ENCODE peak calls at places on chromosome 18, in nine cellular contexts. T is retinal pigment epithelial cell, Y is HCT116, P is lower lobe of right lung, A is neural crest cell, V is fibroblast of lung, N is cardiac fibroblast, W is breast epithelium, Z is AG09309. U is an unnamed sample.

GRCh38 chr18:23618862-23619387 is 32.6 kb upstream of the NPC1 start:
- DNase-seq in T (no peak), Y (no peak), P (peak), A (peak), V (no peak), N (no peak), W (no peak), Z (no peak), U (no peak)

GRCh38 chr18:32769242-32770180 is 3.3 kb downstream of the KLHL14 start:
- DNase-seq in T (no peak), Y (no peak), P (no peak), A (peak), V (no peak), N (peak), W (no peak), Z (no peak), U (no peak)

GRCh38 chr18:69785466-69785865 is 162.2 kb downstream of the CD226 start:
- DNase-seq in T (no peak), Y (no peak), P (no peak), A (no peak), V (peak), N (peak), W (no peak), Z (no peak), U (peak)

GRCh38 chr18:45365835-45366234 is 249.4 kb upstream of the SLC14A2 start:
- DNase-seq in T (no peak), Y (no peak), P (no peak), A (no peak), V (peak), N (no peak), W (no peak), Z (peak), U (peak)

GRCh38 chr18:51621103-51621969 is 423.9 kb upstream of the MEX3C start:
- DNase-seq in T (peak), Y (peak), P (peak), A (peak), V (peak), N (peak), W (peak), Z (no peak), U (peak)

GRCh38 chr18:22412502-22412901 is 5.2 kb downstream of the CTAGE1 start:
- DNase-seq in T (peak), Y (no peak), P (no peak), A (no peak), V (peak), N (peak), W (no peak), Z (no peak), U (no peak)

GRCh38 chr18:31097666-31098065 is 4.6 kb downstream of the DSC2 start:
- DNase-seq in T (no peak), Y (no peak), P (no peak), A (no peak), V (no peak), N (no peak), W (no peak), Z (no peak), U (no peak)

GRCh38 chr18:73677458-73677857 is 470.2 kb downstream of the FBXO15 start:
- DNase-seq in T (peak), Y (no peak), P (no peak), A (no peak), V (no peak), N (peak), W (no peak), Z (no peak), U (no peak)

GRCh38 chr18:10234281-10234680 is 220.2 kb upstream of the APCDD1 start:
- DNase-seq in T (no peak), Y (no peak), P (no peak), A (no peak), V (peak), N (no peak), W (no peak), Z (no peak), U (no peak)

GRCh38 chr18:11502368-11502767 is 107.0 kb upstream of the SLC35G4 start:
- DNase-seq in T (no peak), Y (no peak), P (no peak), A (no peak), V (peak), N (no peak), W (no peak), Z (no peak), U (peak)

GRCh38 chr18:11983592-11983991 is 2.3 kb downstream of the IMPA2 start:
- DNase-seq in T (no peak), Y (no peak), P (no peak), A (peak), V (no peak), N (no peak), W (no peak), Z (no peak), U (no peak)

GRCh38 chr18:24420551-24420950 is 5.9 kb upstream of the IMPACT start:
- DNase-seq in T (no peak), Y (no peak), P (no peak), A (no peak), V (no peak), N (no peak), W (no peak), Z (no peak), U (no peak)

GRCh38 chr18:70021043-70021442 is 73.4 kb upstream of the CD226 start:
- DNase-seq in T (no peak), Y (no peak), P (no peak), A (no peak), V (no peak), N (no peak), W (no peak), Z (no peak), U (no peak)

GRCh38 chr18:33440011-33440383 is 524 bp downstream of the CCDC178 start:
- DNase-seq in T (peak), Y (no peak), P (no peak), A (peak), V (peak), N (peak), W (no peak), Z (no peak), U (peak)

GRCh38 chr18:39675358-39675757 is 2109.8 kb upstream of the CELF4 start:
- DNase-seq in T (peak), Y (no peak), P (no peak), A (no peak), V (peak), N (peak), W (no peak), Z (peak), U (peak)

GRCh38 chr18:48859311-48860275 is 91.2 kb downstream of the SMAD7 start:
- DNase-seq in T (no peak), Y (no peak), P (peak), A (peak), V (no peak), N (no peak), W (no peak), Z (no peak), U (no peak)

GRCh38 chr18:60676807-60677206 is 304.2 kb upstream of the MC4R start:
- DNase-seq in T (no peak), Y (no peak), P (no peak), A (no peak), V (no peak), N (no peak), W (no peak), Z (no peak), U (no peak)

GRCh38 chr18:160831-161570 is 2.6 kb downstream of the USP14 start:
- DNase-seq in T (no peak), Y (no peak), P (no peak), A (no peak), V (peak), N (no peak), W (no peak), Z (no peak), U (no peak)

GRCh38 chr18:72410399-72410798 is 133.7 kb downstream of the CBLN2 start:
- DNase-seq in T (no peak), Y (no peak), P (no peak), A (no peak), V (peak), N (no peak), W (no peak), Z (no peak), U (peak)

GRCh38 chr18:46174317-46175039 is 70.3 kb downstream of the HAUS1 start:
- DNase-seq in T (no peak), Y (no peak), P (peak), A (no peak), V (peak), N (peak), W (no peak), Z (no peak), U (peak)

GRCh38 chr18:51054764-51055163 is 24.8 kb downstream of the SMAD4 start:
- DNase-seq in T (no peak), Y (no peak), P (no peak), A (no peak), V (peak), N (no peak), W (no peak), Z (peak), U (peak)

GRCh38 chr18:31500161-31500688 is 2.2 kb downstream of the DSG2 start:
- DNase-seq in T (no peak), Y (no peak), P (no peak), A (no peak), V (no peak), N (no peak), W (no peak), Z (no peak), U (no peak)

GRCh38 chr18:56836173-56836572 is 185.0 kb downstream of the WDR7 start:
- DNase-seq in T (no peak), Y (no peak), P (no peak), A (no peak), V (no peak), N (no peak), W (no peak), Z (no peak), U (no peak)

GRCh38 chr18:71784777-71785176 is 759.4 kb downstream of the CBLN2 start:
- DNase-seq in T (no peak), Y (no peak), P (no peak), A (no peak), V (no peak), N (peak), W (no peak), Z (no peak), U (no peak)

GRCh38 chr18:9876867-9877654 is 8.7 kb upstream of the TXNDC2 start:
- DNase-seq in T (peak), Y (peak), P (no peak), A (no peak), V (peak), N (peak), W (no peak), Z (peak), U (peak)

GRCh38 chr18:4399929-4400328 is 55.2 kb downstream of the DLGAP1 start:
- DNase-seq in T (no peak), Y (no peak), P (no peak), A (no peak), V (no peak), N (no peak), W (no peak), Z (no peak), U (no peak)

GRCh38 chr18:72965616-72966015 is 97.8 kb upstream of the NETO1 start:
- DNase-seq in T (no peak), Y (no peak), P (no peak), A (no peak), V (no peak), N (no peak), W (no peak), Z (no peak), U (no peak)

GRCh38 chr18:35478520-35479435 is 19.0 kb downstream of the INO80C start:
- DNase-seq in T (no peak), Y (peak), P (no peak), A (no peak), V (peak), N (peak), W (no peak), Z (peak), U (peak)

GRCh38 chr18:56038258-56039030 is 450.5 kb upstream of the TCF4 start:
- DNase-seq in T (no peak), Y (no peak), P (no peak), A (no peak), V (no peak), N (no peak), W (no peak), Z (no peak), U (no peak)

GRCh38 chr18:63160172-63160995 is 159.2 kb downstream of the BCL2 start:
- DNase-seq in T (no peak), Y (no peak), P (no peak), A (no peak), V (no peak), N (no peak), W (no peak), Z (no peak), U (no peak)

GRCh38 chr18:22605736-22606135 is 188.0 kb upstream of the CTAGE1 start:
- DNase-seq in T (no peak), Y (no peak), P (no peak), A (no peak), V (no peak), N (no peak), W (no peak), Z (no peak), U (no peak)

GRCh38 chr18:5890261-5890605 is 5.1 kb downstream of the TMEM200C start:
- DNase-seq in T (no peak), Y (no peak), P (peak), A (no peak), V (peak), N (no peak), W (no peak), Z (no peak), U (no peak)

GRCh38 chr18:59448546-59448945 is 89.5 kb upstream of the LMAN1 start:
- DNase-seq in T (no peak), Y (no peak), P (no peak), A (no peak), V (no peak), N (peak), W (no peak), Z (peak), U (no peak)

GRCh38 chr18:3457261-3457724 is 7.3 kb downstream of the TGIF1 start:
- DNase-seq in T (no peak), Y (no peak), P (no peak), A (no peak), V (no peak), N (no peak), W (no peak), Z (no peak), U (no peak)

GRCh38 chr18:41954827-41955613 is at the start of gene PIK3C3:
- DNase-seq in T (peak), Y (peak), P (peak), A (peak), V (peak), N (peak), W (peak), Z (peak), U (peak)

GRCh38 chr18:75360206-75360605 is 67.3 kb downstream of the SMIM21 start:
- DNase-seq in T (no peak), Y (no peak), P (no peak), A (no peak), V (peak), N (no peak), W (no peak), Z (no peak), U (peak)

GRCh38 chr18:74063023-74063422 is 84.6 kb downstream of the FBXO15 start:
- DNase-seq in T (no peak), Y (no peak), P (no peak), A (no peak), V (no peak), N (no peak), W (no peak), Z (no peak), U (no peak)

GRCh38 chr18:55786651-55787272 is 198.8 kb upstream of the TCF4 start:
- DNase-seq in T (peak), Y (no peak), P (no peak), A (no peak), V (peak), N (no peak), W (no peak), Z (no peak), U (peak)

GRCh38 chr18:34697891-34698290 is 12.2 kb upstream of the DTNA start:
- DNase-seq in T (no peak), Y (no peak), P (no peak), A (no peak), V (peak), N (peak), W (no peak), Z (no peak), U (peak)

GRCh38 chr18:78665644-78666043 is 314.0 kb upstream of the SALL3 start:
- DNase-seq in T (no peak), Y (no peak), P (no peak), A (no peak), V (no peak), N (no peak), W (no peak), Z (no peak), U (no peak)

GRCh38 chr18:78664048-78664447 is 315.6 kb upstream of the SALL3 start:
- DNase-seq in T (no peak), Y (no peak), P (no peak), A (no peak), V (no peak), N (no peak), W (no peak), Z (no peak), U (no peak)

GRCh38 chr18:78664851-78665250 is 314.8 kb upstream of the SALL3 start:
- DNase-seq in T (no peak), Y (no peak), P (no peak), A (no peak), V (no peak), N (no peak), W (no peak), Z (no peak), U (no peak)

GRCh38 chr18:78662879-78663278 is 316.7 kb upstream of the SALL3 start:
- DNase-seq in T (no peak), Y (no peak), P (no peak), A (no peak), V (no peak), N (no peak), W (no peak), Z (no peak), U (no peak)

DNA sequence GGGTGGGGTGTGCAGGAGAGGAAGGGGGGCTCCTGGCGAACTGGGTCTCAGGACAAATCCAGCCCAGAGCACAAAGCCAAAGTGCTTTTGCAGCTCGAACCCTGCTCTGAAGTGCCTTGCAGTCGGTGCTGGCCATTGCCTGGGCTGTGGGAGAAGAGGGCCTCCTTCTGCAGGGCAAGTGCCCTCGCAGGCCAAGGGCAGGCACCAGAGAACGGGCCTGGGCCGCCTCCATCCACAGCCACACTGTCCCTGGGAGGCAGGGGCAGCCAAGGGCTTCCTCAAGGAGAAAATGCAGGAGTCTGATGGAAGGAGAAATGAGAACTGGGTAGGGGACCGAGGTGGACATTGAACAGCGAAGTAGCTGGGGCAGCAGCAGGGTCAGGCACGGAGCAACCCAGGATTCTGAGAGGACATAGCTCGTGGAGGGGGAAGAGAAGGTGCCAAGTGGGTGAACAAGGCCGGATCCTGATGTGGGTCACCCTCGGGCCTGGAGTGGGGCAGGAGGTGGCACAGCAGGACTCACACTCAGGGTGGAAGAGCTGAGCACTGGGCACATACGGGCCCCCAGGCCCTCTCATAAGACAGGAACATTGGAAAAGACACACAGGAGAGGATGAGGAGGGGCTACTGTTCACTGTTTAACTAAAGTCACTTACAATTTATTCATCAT is 312.8 kb upstream of the SALL3 start:
- DNase-seq in T (no peak), Y (no peak), P (no peak), A (no peak), V (no peak), N (no peak), W (no peak), Z (no peak), U (no peak)
- TF ChIP-seq CTCF in T (no peak), Y (no peak), P (no peak), A (no peak), V (no peak), N (no peak), W (no peak), Z (no peak), U (no peak)

GRCh38 chr18:26771524-26771923 is 94.0 kb downstream of the AQP4 start:
- DNase-seq in T (no peak), Y (no peak), P (no peak), A (no peak), V (no peak), N (no peak), W (no peak), Z (no peak), U (no peak)
- TF ChIP-seq CTCF in T (peak), Y (no peak), P (peak), A (peak), V (peak), N (peak), W (peak), Z (peak), U (peak)

DNA sequence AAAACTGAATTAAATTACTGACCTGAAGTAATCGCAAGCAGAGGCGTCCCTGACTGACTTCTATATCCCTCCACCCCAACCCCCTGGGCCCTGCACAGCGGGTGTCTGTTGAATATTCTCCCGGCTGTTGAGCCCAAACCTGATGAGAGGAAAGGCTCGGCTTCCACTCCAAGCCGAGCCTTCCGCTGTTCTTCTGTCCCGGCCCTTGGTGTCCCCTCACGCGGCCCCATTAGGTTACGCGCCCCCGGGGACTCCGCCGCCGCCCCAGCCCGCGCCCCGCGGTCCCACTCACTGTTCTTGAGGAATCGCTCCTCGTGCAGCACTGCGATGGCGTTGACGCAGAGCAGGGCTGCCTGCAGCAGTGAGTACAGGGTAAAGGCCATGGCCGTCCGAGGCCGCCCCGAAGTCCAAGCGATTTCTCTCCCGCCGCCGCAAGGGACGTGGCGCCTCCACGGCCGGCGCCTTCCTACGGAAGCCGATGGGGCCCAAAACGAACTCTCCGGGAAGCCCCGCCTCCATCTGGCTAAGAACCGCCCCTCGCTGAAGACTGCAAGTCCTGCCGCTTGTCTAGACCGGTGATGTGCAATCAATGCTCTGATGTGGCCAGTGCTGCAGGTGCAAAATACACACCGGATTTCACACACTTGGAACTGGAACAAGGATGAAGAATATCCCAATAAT is at the start of gene IER3IP1:
- DNase-seq in T (peak), Y (peak), P (peak), A (peak), V (peak), N (peak), W (peak), Z (peak), U (peak)
- TF ChIP-seq CTCF in T (peak), Y (no peak), P (peak), A (peak), V (no peak), N (peak), W (peak), Z (peak), U (no peak)

GRCh38 chr18:2083691-2084090 is 487.6 kb downstream of the METTL4 start:
- DNase-seq in T (no peak), Y (no peak), P (no peak), A (no peak), V (no peak), N (peak), W (no peak), Z (no peak), U (no peak)
- TF ChIP-seq CTCF in T (peak), Y (peak), P (no peak), A (peak), V (no peak), N (no peak), W (no peak), Z (no peak), U (no peak)

DNA sequence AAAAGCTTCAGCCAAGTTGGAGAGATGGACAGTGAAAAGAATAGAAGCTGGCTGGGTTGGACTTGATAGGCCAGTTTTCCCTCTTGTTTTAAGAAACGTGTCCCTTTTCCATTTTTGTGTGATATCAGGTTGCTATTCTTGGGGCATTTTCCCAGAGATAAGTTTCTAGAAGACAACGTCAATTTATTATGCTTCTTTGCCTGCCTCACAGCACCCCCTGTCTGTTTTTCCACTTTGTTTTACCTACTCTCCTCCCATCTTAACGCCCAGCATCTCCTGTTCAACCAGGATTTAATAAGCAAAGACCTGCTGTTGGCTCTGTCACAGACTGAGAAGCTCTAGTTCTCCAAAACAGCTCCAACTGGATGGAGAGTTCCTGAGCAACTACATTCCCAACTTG is 317.8 kb upstream of the ZNF521 start:
- DNase-seq in T (no peak), Y (no peak), P (no peak), A (no peak), V (no peak), N (peak), W (no peak), Z (no peak), U (no peak)
- TF ChIP-seq CTCF in T (no peak), Y (no peak), P (no peak), A (no peak), V (no peak), N (no peak), W (no peak), Z (peak), U (peak)

GRCh38 chr18:13446024-13446423 is 227.5 kb downstream of the LDLRAD4 start:
- DNase-seq in T (no peak), Y (no peak), P (no peak), A (no peak), V (no peak), N (no peak), W (no peak), Z (no peak), U (no peak)
- TF ChIP-seq CTCF in T (no peak), Y (no peak), P (no peak), A (no peak), V (no peak), N (no peak), W (no peak), Z (no peak), U (no peak)

GRCh38 chr18:7038330-7038846 is 79.2 kb downstream of the LAMA1 start:
- DNase-seq in T (peak), Y (no peak), P (peak), A (peak), V (peak), N (peak), W (peak), Z (peak), U (peak)
- TF ChIP-seq CTCF in T (peak), Y (no peak), P (peak), A (peak), V (peak), N (peak), W (peak), Z (peak), U (peak)

U was measured in astrocyte of the spinal cord.